ENCODE peak calls at places on chromosomes 6 and 20, in five cellular contexts. Z, F, Y, S and E are unnamed samples.

GRCh38 chr6:139951172-139951571 is 576.7 kb upstream of the CITED2 start:
- DNase-seq in Z (no peak), F (no peak), Y (no peak), S (no peak), E (no peak)

GRCh38 chr6:137998461-137999019 is 108.7 kb downstream of the PERP start:
- DNase-seq in Z (no peak), F (no peak), Y (no peak), S (no peak), E (no peak)

GRCh38 chr20:60921021-60921622 is 330.9 kb upstream of the CDH4 start:
- DNase-seq in Z (no peak), F (no peak), Y (peak), S (no peak), E (no peak)

GRCh38 chr6:112501705-112502104 is 154.6 kb downstream of the RFPL4B start:
- DNase-seq in Z (peak), F (no peak), Y (no peak), S (no peak), E (no peak)

GRCh38 chr20:59149678-59150504 is 13.7 kb upstream of the ZNF831 start:
- DNase-seq in Z (no peak), F (peak), Y (no peak), S (no peak), E (peak)

GRCh38 chr20:24164360-24164759 is 175.8 kb upstream of the GGTLC1 start:
- DNase-seq in Z (peak), F (peak), Y (peak), S (no peak), E (peak)

GRCh38 chr20:9474835-9475413 is 39.5 kb upstream of the LAMP5 start:
- DNase-seq in Z (no peak), F (no peak), Y (no peak), S (no peak), E (no peak)

GRCh38 chr6:128570439-128571063 is 50.2 kb upstream of the PTPRK start:
- DNase-seq in Z (no peak), F (no peak), Y (no peak), S (no peak), E (no peak)

GRCh38 chr6:107786709-107787588 is 37.2 kb downstream of the SCML4 start:
- DNase-seq in Z (no peak), F (no peak), Y (peak), S (no peak), E (peak)

GRCh38 chr20:20552076-20552475 is 160.4 kb downstream of the RALGAPA2 start:
- DNase-seq in Z (no peak), F (no peak), Y (no peak), S (no peak), E (no peak)

GRCh38 chr20:51831891-51832675 is 29.8 kb upstream of the SALL4 start:
- DNase-seq in Z (no peak), F (no peak), Y (peak), S (no peak), E (no peak)

GRCh38 chr6:34143884-34144580 is 1.9 kb downstream of the GRM4 start:
- DNase-seq in Z (no peak), F (peak), Y (peak), S (no peak), E (peak)

GRCh38 chr6:1596088-1596852 is 13.4 kb upstream of the FOXC1 start:
- DNase-seq in Z (no peak), F (no peak), Y (peak), S (peak), E (peak)

GRCh38 chr6:144986271-144986670 is 701.1 kb downstream of the UTRN start:
- DNase-seq in Z (no peak), F (no peak), Y (no peak), S (no peak), E (no peak)

GRCh38 chr6:137493218-137494038 is 766 bp downstream of the OLIG3 start:
- DNase-seq in Z (no peak), F (peak), Y (peak), S (no peak), E (no peak)

GRCh38 chr6:47161176-47161687 is 119.1 kb upstream of the ADGRF1 start:
- DNase-seq in Z (no peak), F (no peak), Y (no peak), S (no peak), E (no peak)

GRCh38 chr6:105346052-105346451 is 56.8 kb downstream of the PREP start:
- DNase-seq in Z (peak), F (no peak), Y (no peak), S (no peak), E (no peak)

GRCh38 chr6:80214436-80215022 is 108.1 kb downstream of the BCKDHB start:
- DNase-seq in Z (peak), F (no peak), Y (no peak), S (no peak), E (no peak)

GRCh38 chr6:114253431-114253830 is 89.4 kb downstream of the HS3ST5 start:
- DNase-seq in Z (no peak), F (no peak), Y (no peak), S (no peak), E (no peak)

GRCh38 chr6:98054453-98054852 is 771.4 kb upstream of the MMS22L start:
- DNase-seq in Z (no peak), F (no peak), Y (no peak), S (no peak), E (no peak)

GRCh38 chr20:50415516-50416268 is 94.5 kb upstream of the PTPN1 start:
- DNase-seq in Z (peak), F (peak), Y (peak), S (peak), E (no peak)

GRCh38 chr6:32133786-32134185 is 3.7 kb upstream of the FKBPL start:
- DNase-seq in Z (peak), F (no peak), Y (no peak), S (no peak), E (no peak)

GRCh38 chr6:118618676-118619377 is 32.6 kb downstream of the CEP85L start:
- DNase-seq in Z (peak), F (no peak), Y (peak), S (peak), E (peak)

GRCh38 chr6:68718379-68719073 is 83.4 kb downstream of the ADGRB3 start:
- DNase-seq in Z (peak), F (no peak), Y (no peak), S (no peak), E (no peak)

GRCh38 chr6:107061125-107062020 is 33.4 kb downstream of the MTRES1 start:
- DNase-seq in Z (no peak), F (no peak), Y (peak), S (no peak), E (no peak)

GRCh38 chr6:105607624-105608392 is 204.9 kb upstream of the PREP start:
- DNase-seq in Z (no peak), F (no peak), Y (no peak), S (no peak), E (no peak)

GRCh38 chr20:1637226-1637625 is 17.4 kb upstream of the SIRPB1 start:
- DNase-seq in Z (no peak), F (no peak), Y (no peak), S (no peak), E (no peak)

GRCh38 chr6:7974553-7974931 is 64.0 kb upstream of the TXNDC5 start:
- DNase-seq in Z (no peak), F (no peak), Y (no peak), S (no peak), E (no peak)

GRCh38 chr6:109713097-109713496 is 22.0 kb downstream of the FIG4 start:
- DNase-seq in Z (no peak), F (peak), Y (no peak), S (no peak), E (no peak)

GRCh38 chr6:157184202-157185015 is 138.9 kb downstream of the TMEM242 start:
- DNase-seq in Z (peak), F (peak), Y (peak), S (peak), E (peak)

GRCh38 chr6:22954749-22955385 is 385.5 kb downstream of the HDGFL1 start:
- DNase-seq in Z (no peak), F (no peak), Y (no peak), S (no peak), E (no peak)

GRCh38 chr6:82364087-82365010 is 732 bp downstream of the TPBG start:
- DNase-seq in Z (peak), F (peak), Y (peak), S (peak), E (no peak)

GRCh38 chr20:45337367-45338120 is 10.7 kb downstream of the SDC4 start:
- DNase-seq in Z (peak), F (no peak), Y (peak), S (no peak), E (no peak)

GRCh38 chr6:7978736-7979135 is 68.1 kb upstream of the TXNDC5 start:
- DNase-seq in Z (no peak), F (no peak), Y (no peak), S (no peak), E (no peak)

GRCh38 chr6:37517411-37517812 is 17.7 kb upstream of the CCDC167 start:
- DNase-seq in Z (no peak), F (no peak), Y (no peak), S (no peak), E (peak)

GRCh38 chr6:134379086-134379485 is 61.2 kb upstream of the SGK1 start:
- DNase-seq in Z (no peak), F (no peak), Y (peak), S (no peak), E (no peak)

GRCh38 chr20:21102691-21103311 is 3.4 kb downstream of the LINC00237 start:
- DNase-seq in Z (no peak), F (peak), Y (peak), S (no peak), E (no peak)

GRCh38 chr20:48025661-48026060 is 240.4 kb upstream of the SULF2 start:
- DNase-seq in Z (no peak), F (no peak), Y (no peak), S (no peak), E (no peak)
- H3K27ac ChIP-seq in Z (no peak), F (no peak), Y (no peak), S (no peak), E (no peak)

GRCh38 chr6:142900467-142900961 is 44.5 kb downstream of the HIVEP2 start:
- DNase-seq in Z (no peak), F (no peak), Y (no peak), S (no peak), E (peak)

GRCh38 chr6:142901616-142902015 is 43.4 kb downstream of the HIVEP2 start:
- DNase-seq in Z (no peak), F (no peak), Y (no peak), S (no peak), E (no peak)

GRCh38 chr6:142899101-142899760 is 45.7 kb downstream of the HIVEP2 start:
- DNase-seq in Z (no peak), F (no peak), Y (no peak), S (no peak), E (no peak)

GRCh38 chr6:142903806-142904205 is 41.2 kb downstream of the HIVEP2 start:
- DNase-seq in Z (no peak), F (no peak), Y (no peak), S (no peak), E (no peak)

GRCh38 chr6:142902636-142903053 is 42.3 kb downstream of the HIVEP2 start:
- DNase-seq in Z (peak), F (no peak), Y (no peak), S (peak), E (peak)
- H3K27ac ChIP-seq in Z (peak), F (peak), Y (no peak), S (peak), E (peak)

GRCh38 chr6:56716229-56716628 is 73.5 kb upstream of the DST start:
- DNase-seq in Z (no peak), F (no peak), Y (no peak), S (no peak), E (no peak)

GRCh38 chr6:56714982-56715456 is 72.3 kb upstream of the DST start:
- DNase-seq in Z (peak), F (no peak), Y (peak), S (no peak), E (no peak)

GRCh38 chr6:56710967-56711366 is 68.3 kb upstream of the DST start:
- DNase-seq in Z (no peak), F (no peak), Y (no peak), S (no peak), E (no peak)

GRCh38 chr6:56714273-56714672 is 71.6 kb upstream of the DST start:
- DNase-seq in Z (no peak), F (no peak), Y (no peak), S (no peak), E (no peak)

DNA sequence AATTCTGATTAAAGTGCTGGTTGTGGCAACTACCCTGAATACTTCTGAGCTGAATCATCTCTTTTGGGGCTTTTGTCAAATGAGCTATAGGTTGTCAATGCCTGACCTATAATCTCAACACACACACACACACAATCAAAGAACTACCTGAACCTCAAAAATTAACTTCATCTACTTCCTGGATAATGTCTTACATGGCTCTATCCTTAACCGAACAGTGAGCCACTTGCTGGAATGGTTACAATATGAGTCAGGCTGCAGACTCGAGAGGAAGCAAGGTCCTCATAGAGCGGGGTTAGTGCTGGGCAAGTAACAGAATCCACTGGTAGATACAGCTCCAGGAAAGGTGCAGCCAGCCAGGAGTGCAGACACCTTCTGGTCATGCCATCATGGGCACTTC is 70.6 kb upstream of the DST start:
- DNase-seq in Z (peak), F (no peak), Y (peak), S (peak), E (no peak)
- H3K27ac ChIP-seq in Z (peak), F (no peak), Y (no peak), S (no peak), E (no peak)

DNA sequence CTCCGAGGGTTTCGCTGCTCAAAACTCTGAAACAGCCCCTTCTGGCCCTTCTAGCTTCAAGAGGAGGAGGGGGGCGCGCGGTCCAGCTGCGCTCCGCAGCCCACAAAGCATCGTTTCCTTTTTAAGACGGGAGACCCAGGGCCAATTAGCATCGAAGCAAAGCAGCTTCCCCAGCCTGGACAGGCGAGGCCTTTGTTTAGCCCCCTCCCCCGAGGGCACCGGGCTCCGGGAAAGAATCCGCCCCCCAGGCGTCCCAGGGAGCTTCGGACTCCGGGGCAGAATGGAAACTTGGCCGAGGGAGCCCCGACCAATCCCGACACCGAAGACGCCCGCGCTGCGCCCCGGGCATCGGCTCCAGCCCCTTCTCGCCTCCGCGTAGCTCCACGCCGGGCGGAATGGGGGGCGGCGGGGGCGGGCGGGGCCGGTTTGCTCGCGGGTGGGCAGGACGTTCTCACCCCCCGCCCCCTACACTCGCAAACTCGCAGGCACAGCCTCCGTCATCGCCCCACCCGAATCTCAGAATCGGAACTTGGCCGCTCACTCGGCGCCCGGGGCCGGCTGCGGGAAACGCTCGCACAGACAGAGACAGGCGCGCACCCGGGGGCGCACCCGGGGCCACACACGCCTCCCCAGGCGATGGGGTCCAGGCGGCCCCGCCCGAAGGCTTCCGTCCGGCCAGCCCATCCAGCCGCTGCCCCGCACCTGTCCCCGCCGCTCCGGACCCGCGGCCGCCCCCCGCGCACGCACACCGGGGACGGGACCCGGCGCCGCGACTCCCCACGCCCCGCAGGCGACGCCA is 626 bp downstream of the NKAIN4 start:
- DNase-seq in Z (no peak), F (peak), Y (peak), S (no peak), E (no peak)
- H3K27ac ChIP-seq in Z (no peak), F (no peak), Y (peak), S (peak), E (no peak)

GRCh38 chr6:25060522-25060921 is 124.8 kb upstream of the RIPOR2 start:
- DNase-seq in Z (no peak), F (no peak), Y (no peak), S (no peak), E (no peak)

GRCh38 chr6:25057121-25057520 is 121.4 kb upstream of the RIPOR2 start:
- DNase-seq in Z (no peak), F (no peak), Y (no peak), S (no peak), E (no peak)

GRCh38 chr6:25062070-25062811 is 126.5 kb upstream of the RIPOR2 start:
- DNase-seq in Z (no peak), F (no peak), Y (peak), S (no peak), E (no peak)

GRCh38 chr6:25058387-25058786 is 122.6 kb upstream of the RIPOR2 start:
- DNase-seq in Z (no peak), F (no peak), Y (no peak), S (no peak), E (no peak)

DNA sequence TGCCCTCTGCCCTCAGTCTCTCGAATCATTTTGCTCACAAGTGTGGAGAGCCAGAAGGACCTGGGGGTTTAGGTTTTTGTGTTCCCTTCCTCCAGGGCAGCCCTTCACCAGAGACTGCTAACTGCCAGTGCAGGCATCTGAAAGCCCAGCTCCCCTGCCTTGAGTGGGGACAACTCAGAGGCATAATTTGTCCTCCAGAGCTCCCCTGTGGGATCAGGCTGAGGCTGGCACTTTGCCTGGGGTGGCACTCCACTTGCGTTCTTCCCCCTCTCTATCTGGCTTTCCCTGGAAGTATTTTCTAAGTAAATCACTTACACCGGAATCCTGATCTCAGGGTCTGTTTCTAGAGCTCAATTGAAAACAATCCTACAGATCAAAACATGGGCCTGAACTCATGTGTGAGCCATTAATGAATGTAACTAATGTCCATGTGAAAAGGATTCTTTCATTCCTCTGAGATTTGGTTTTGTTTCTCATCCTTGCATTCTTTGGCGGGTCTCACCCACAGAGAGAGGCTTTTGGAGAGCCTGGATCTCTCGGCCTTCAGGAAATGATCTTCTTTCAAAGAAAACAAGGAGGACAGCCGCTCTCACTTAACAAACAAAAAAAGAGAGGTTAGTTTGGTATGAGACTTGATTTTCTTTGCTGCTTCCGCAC is 125.7 kb upstream of the RIPOR2 start:
- DNase-seq in Z (peak), F (no peak), Y (peak), S (peak), E (no peak)
- H3K27ac ChIP-seq in Z (peak), F (no peak), Y (no peak), S (no peak), E (no peak)

DNA sequence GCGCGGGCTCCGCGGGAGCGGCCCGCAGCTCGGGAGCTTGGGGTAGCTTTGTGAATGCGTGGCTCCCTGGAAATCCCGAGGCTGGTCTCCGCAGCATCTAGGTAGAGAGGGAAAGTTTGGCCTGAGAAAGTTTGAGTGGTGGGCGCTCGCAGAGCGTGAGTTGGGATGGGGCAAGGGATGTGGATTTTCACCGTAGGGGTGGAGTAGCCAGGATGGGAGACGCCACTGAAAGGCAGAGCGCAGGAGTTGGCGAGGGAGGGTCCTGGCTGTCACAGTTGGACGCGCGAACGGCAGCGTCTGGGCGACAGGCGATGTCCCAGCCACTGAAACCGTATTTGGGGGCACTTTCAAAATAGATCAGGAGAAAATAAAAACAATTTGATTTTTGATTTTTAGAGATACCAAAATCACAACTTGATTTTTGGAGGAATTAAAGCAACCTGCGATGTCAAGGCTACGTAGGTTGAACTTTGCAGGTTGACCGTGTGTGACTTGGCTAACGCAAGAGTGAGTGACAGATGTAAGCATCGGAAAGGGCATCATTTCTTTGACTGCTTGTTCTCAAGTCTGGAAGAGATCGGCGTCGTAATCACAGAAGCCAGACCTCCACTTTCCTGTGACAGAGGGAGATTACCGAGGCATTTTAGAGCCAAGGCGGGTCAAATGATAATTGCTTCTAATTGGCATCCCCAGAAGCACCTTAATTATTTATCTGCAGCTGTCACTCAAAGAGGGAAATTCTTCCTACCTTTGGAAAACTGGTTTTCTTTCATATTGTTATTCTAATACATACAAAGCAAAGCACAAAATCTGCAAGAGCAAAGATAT is 646 bp downstream of the HEY2 start:
- DNase-seq in Z (no peak), F (no peak), Y (peak), S (no peak), E (no peak)
- H3K27ac ChIP-seq in Z (peak), F (peak), Y (no peak), S (peak), E (no peak)

DNA sequence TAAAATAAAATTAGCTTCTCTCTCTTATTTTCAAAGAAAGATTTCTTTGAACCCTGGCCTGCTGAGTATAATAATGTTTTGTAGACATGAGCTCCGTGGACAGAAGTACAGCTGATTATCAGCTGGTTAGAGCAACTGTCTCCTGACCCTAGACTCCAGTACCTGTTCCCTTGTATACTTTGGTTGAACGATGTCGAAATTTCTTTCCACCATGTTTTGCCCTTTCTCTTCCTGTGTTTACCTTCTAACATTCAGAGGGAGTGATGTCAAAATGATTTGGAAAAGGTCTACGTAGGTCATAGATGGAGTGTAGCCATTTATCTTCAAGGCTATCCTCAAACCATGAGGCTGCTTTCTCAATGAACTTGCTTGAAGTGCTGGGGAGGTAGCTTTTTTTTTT is 16.8 kb upstream of the ADTRP start:
- DNase-seq in Z (no peak), F (no peak), Y (no peak), S (no peak), E (no peak)
- H3K27ac ChIP-seq in Z (no peak), F (peak), Y (no peak), S (no peak), E (no peak)